ENCODE peak calls at places on chromosome 18, in seven cellular contexts. O is putamen; M is iris pigment epithelial cell; X is amniotic stem cell; Z is WTC11; F is naive thymus-derived CD8-positive, alpha-beta T cell; B is breast epithelium. A is an unnamed sample.

GRCh38 chr18:76336241-76336640 is 158.8 kb downstream of the ZNF516 start:
- DNase-seq in B (no peak), Z (no peak), O (no peak), M (no peak), F (no peak), X (no peak), A (no peak)

GRCh38 chr18:70221156-70221910 is 15.8 kb upstream of the RTTN start:
- DNase-seq in F (no peak), O (no peak), X (no peak), Z (peak), M (no peak), B (no peak), A (no peak)

GRCh38 chr18:4438938-4439337 is 16.2 kb downstream of the DLGAP1 start:
- DNase-seq in Z (no peak), B (no peak), X (no peak), F (no peak), M (no peak), O (no peak), A (no peak)

GRCh38 chr18:48711651-48712486 is 173.0 kb downstream of the CTIF start:
- DNase-seq in B (no peak), X (no peak), F (peak), Z (peak), O (no peak), M (peak), A (no peak)

GRCh38 chr18:39296293-39296888 is 1730.8 kb upstream of the CELF4 start:
- DNase-seq in F (no peak), B (no peak), O (no peak), M (no peak), Z (no peak), X (no peak), A (no peak)

GRCh38 chr18:79528846-79529245 is 133.1 kb downstream of the NFATC1 start:
- DNase-seq in B (no peak), Z (peak), F (peak), M (peak), O (peak), X (peak), A (peak)

GRCh38 chr18:65091737-65092329 is 659.0 kb upstream of the CDH7 start:
- DNase-seq in X (no peak), O (no peak), F (no peak), M (peak), Z (no peak), B (no peak), A (no peak)

GRCh38 chr18:3217930-3218647 is 1.7 kb downstream of the MYOM1 start:
- DNase-seq in B (no peak), O (no peak), M (peak), X (no peak), F (no peak), Z (no peak), A (no peak)

GRCh38 chr18:78527984-78528383 is 451.6 kb upstream of the SALL3 start:
- DNase-seq in M (no peak), F (no peak), B (no peak), O (no peak), X (no peak), Z (no peak), A (no peak)

GRCh38 chr18:33495278-33495677 is 54.8 kb upstream of the CCDC178 start:
- DNase-seq in M (peak), F (no peak), Z (peak), X (no peak), O (peak), B (no peak), A (peak)

GRCh38 chr18:23071285-23071684 is 64.0 kb upstream of the CABLES1 start:
- DNase-seq in O (no peak), X (no peak), M (peak), B (peak), Z (no peak), F (peak), A (no peak)

GRCh38 chr18:11857177-11857887 is 6.1 kb downstream of the CHMP1B start:
- DNase-seq in Z (no peak), B (no peak), O (peak), F (no peak), M (peak), X (peak), A (peak)

GRCh38 chr18:37544196-37544595 is 21.4 kb downstream of the CELF4 start:
- DNase-seq in X (no peak), F (no peak), M (no peak), Z (no peak), B (no peak), O (no peak), A (no peak)

GRCh38 chr18:68428026-68428425 is 286.9 kb downstream of the TMX3 start:
- DNase-seq in M (peak), B (no peak), Z (no peak), O (no peak), F (no peak), X (no peak), A (peak)

GRCh38 chr18:45254683-45255082 is 360.6 kb upstream of the SLC14A2 start:
- DNase-seq in X (no peak), M (no peak), O (no peak), B (no peak), Z (no peak), F (no peak), A (no peak)

GRCh38 chr18:33010149-33010548 is 237.3 kb upstream of the KLHL14 start:
- DNase-seq in X (peak), Z (no peak), O (no peak), B (no peak), M (peak), F (no peak), A (peak)

GRCh38 chr18:28584726-28585125 is 407.8 kb upstream of the CDH2 start:
- DNase-seq in F (no peak), O (no peak), M (peak), Z (peak), X (peak), B (no peak), A (peak)

GRCh38 chr18:45820144-45820745 is 5.2 kb upstream of the SIGLEC15 start:
- DNase-seq in M (no peak), X (no peak), F (no peak), B (no peak), Z (no peak), O (no peak), A (no peak)

GRCh38 chr18:44805643-44806042 is 125.0 kb downstream of the SETBP1 start:
- DNase-seq in X (no peak), Z (no peak), M (no peak), O (no peak), B (no peak), F (no peak), A (no peak)

GRCh38 chr18:71485578-71485977 is 1058.6 kb downstream of the CBLN2 start:
- DNase-seq in F (no peak), X (no peak), O (no peak), B (no peak), M (peak), Z (no peak), A (peak)

GRCh38 chr18:74082476-74083070 is 65.1 kb downstream of the FBXO15 start:
- DNase-seq in X (peak), O (peak), B (no peak), F (peak), M (peak), Z (peak), A (no peak)